ENCODE peak calls at places on chromosomes 16 and 17, in six cellular contexts. N is neuronal stem cell, X is midbrain, I is adrenal gland, Y is T-helper 2 cell, B is COR-L47. T is an unnamed sample.

GRCh38 chr16:1172651-1173050 is 19.7 kb downstream of the CACNA1H start:
- DNase-seq in N (no peak), X (no peak), I (no peak), Y (no peak), B (no peak), T (no peak)

GRCh38 chr16:48687421-48688038 is 77.5 kb upstream of the N4BP1 start:
- DNase-seq in N (peak; percentile 70), X (peak; percentile 42), I (peak; percentile 72), Y (no peak), B (peak; percentile 68), T (peak; percentile 84)

GRCh38 chr17:4696432-4696796 is 7.5 kb downstream of the PELP1 start:
- DNase-seq in N (no peak), X (no peak), I (no peak), Y (no peak), B (no peak), T (no peak)

GRCh38 chr17:77516902-77517301 is 376.1 kb downstream of the SEC14L1 start:
- DNase-seq in N (no peak), X (no peak), I (no peak), Y (peak; percentile 9), B (no peak), T (peak; percentile 45)

GRCh38 chr16:85528528-85529387 is 84.4 kb upstream of the GSE1 start:
- DNase-seq in N (no peak), X (no peak), I (no peak), Y (no peak), B (no peak), T (no peak)

GRCh38 chr16:67456383-67457140 is 24.4 kb downstream of the ATP6V0D1 start:
- DNase-seq in N (no peak), X (peak; percentile 6), I (peak; percentile 86), Y (no peak), B (no peak), T (peak; percentile 45)

GRCh38 chr17:35088911-35089845 is 25.7 kb upstream of the RFFL start:
- DNase-seq in N (peak; percentile 84), X (peak; percentile 89), I (peak; percentile 82), Y (peak; percentile 81), B (peak; percentile 87), T (peak; percentile 95)

GRCh38 chr16:81466351-81466960 is 21.8 kb downstream of the CMIP start:
- DNase-seq in N (no peak), X (peak; percentile 55), I (no peak), Y (no peak), B (no peak), T (no peak)